ENCODE peak calls at places on chromosomes 1 and 21, in nine cellular contexts. O, M, I, N, R, A, G, Q and E are unnamed samples.

GRCh38 chr1:19306941-19307340 is 5.0 kb downstream of the AKR7A2 start:
- DNase-seq in O (no peak), M (no peak), I (no peak), N (no peak), R (no peak), A (no peak), G (no peak), Q (no peak), E (no peak)

GRCh38 chr1:62384276-62385005 is 52.4 kb upstream of the USP1 start:
- DNase-seq in O (no peak), M (peak; percentile 26), I (peak; percentile 94), N (no peak), R (peak; percentile 76), A (no peak), G (peak; percentile 75), Q (peak; percentile 39), E (peak; percentile 26)

GRCh38 chr1:247905899-247906503 is 10.6 kb downstream of the OR2W3 start:
- DNase-seq in O (no peak), M (no peak), I (no peak), N (no peak), R (no peak), A (no peak), G (no peak), Q (no peak), E (no peak)

GRCh38 chr1:145845144-145845513 is 301 bp upstream of the NUDT17 start:
- DNase-seq in O (no peak), M (no peak), I (no peak), N (no peak), R (no peak), A (no peak), G (no peak), Q (no peak), E (no peak)

GRCh38 chr1:155277896-155278688 is 829 bp downstream of the HCN3 start:
- DNase-seq in O (peak; percentile 75), M (peak; percentile 98), I (peak; percentile 23), N (peak; percentile 98), R (no peak), A (peak; percentile 59), G (no peak), Q (peak; percentile 83), E (peak; percentile 51)

GRCh38 chr1:222539951-222540597 is 7.8 kb downstream of the HHIPL2 start:
- DNase-seq in O (no peak), M (no peak), I (no peak), N (no peak), R (no peak), A (no peak), G (no peak), Q (no peak), E (no peak)

GRCh38 chr1:187374742-187375141 is 546.0 kb downstream of the PLA2G4A start:
- DNase-seq in O (no peak), M (no peak), I (no peak), N (peak; percentile 87), R (no peak), A (no peak), G (no peak), Q (no peak), E (no peak)

GRCh38 chr1:227782226-227782625 is 33.2 kb upstream of the PRSS38 start:
- DNase-seq in O (no peak), M (no peak), I (no peak), N (no peak), R (no peak), A (peak; percentile 25), G (no peak), Q (peak; percentile 17), E (no peak)

GRCh38 chr1:177118901-177119300 is 45.6 kb downstream of the ASTN1 start:
- DNase-seq in O (no peak), M (no peak), I (no peak), N (no peak), R (no peak), A (no peak), G (no peak), Q (no peak), E (no peak)

GRCh38 chr1:7104053-7104738 is 318.9 kb downstream of the CAMTA1 start:
- DNase-seq in O (no peak), M (no peak), I (no peak), N (peak; percentile 44), R (no peak), A (no peak), G (no peak), Q (no peak), E (no peak)

GRCh38 chr1:9687120-9687875 is 35.8 kb downstream of the PIK3CD start:
- DNase-seq in O (peak; percentile 70), M (peak; percentile 75), I (peak; percentile 42), N (peak; percentile 77), R (peak; percentile 80), A (no peak), G (no peak), Q (peak; percentile 50), E (peak; percentile 74)

GRCh38 chr1:120179420-120180348 is 3.4 kb upstream of the SEC22B start:
- DNase-seq in O (no peak), M (peak; percentile 58), I (peak; percentile 84), N (peak; percentile 69), R (peak; percentile 82), A (no peak), G (peak; percentile 10), Q (no peak), E (peak; percentile 28)

GRCh38 chr21:14736162-14736561 is 190.0 kb upstream of the SAMSN1 start:
- DNase-seq in O (no peak), M (no peak), I (no peak), N (no peak), R (no peak), A (no peak), G (no peak), Q (no peak), E (no peak)

GRCh38 chr1:81706650-81707435 is 93.9 kb upstream of the ADGRL2 start:
- DNase-seq in O (no peak), M (no peak), I (peak; percentile 67), N (no peak), R (peak; percentile 21), A (no peak), G (no peak), Q (no peak), E (peak; percentile 77)

GRCh38 chr1:204711947-204712701 is 26.6 kb upstream of the LRRN2 start:
- DNase-seq in O (no peak), M (no peak), I (no peak), N (peak; percentile 42), R (no peak), A (no peak), G (no peak), Q (no peak), E (no peak)

GRCh38 chr1:12183095-12183794 is 16.5 kb downstream of the TNFRSF1B start:
- DNase-seq in O (no peak), M (no peak), I (no peak), N (no peak), R (no peak), A (no peak), G (no peak), Q (no peak), E (no peak)
- H3K4me3 ChIP-seq in O (no peak overlapping the region), M (no peak overlapping the region), I (no peak overlapping the region), N (no peak overlapping the region), R (no peak overlapping the region), A (no peak overlapping the region), G (no peak overlapping the region), Q (no peak overlapping the region), E (no peak overlapping the region)

GRCh38 chr1:10694633-10695627 is 101.5 kb downstream of the CASZ1 start:
- DNase-seq in O (peak; percentile 73), M (peak; percentile 85), I (peak; percentile 72), N (peak; percentile 91), R (peak; percentile 35), A (peak; percentile 81), G (no peak), Q (peak; percentile 91), E (peak; percentile 86)
- H3K4me3 ChIP-seq in O (peak overlapping the region; percentile 34), M (peak overlapping the region; percentile 49), I (peak overlapping the region; percentile 31), N (peak overlapping the region; percentile 35), R (peak overlapping the region; percentile 32), A (peak overlapping the region; percentile 77), G (peak overlapping the region; percentile 38), Q (peak overlapping the region; percentile 23), E (peak overlapping the region; percentile 63)

GRCh38 chr1:66564250-66564649 is 30.3 kb downstream of the SGIP1 start:
- DNase-seq in O (no peak), M (no peak), I (peak; percentile 99), N (no peak), R (peak; percentile 98), A (no peak), G (peak; percentile 95), Q (no peak), E (peak; percentile 96)

GRCh38 chr1:66563094-66563800 is 29.3 kb downstream of the SGIP1 start:
- DNase-seq in O (no peak), M (no peak), I (peak; percentile 96), N (peak; percentile 84), R (peak; percentile 91), A (no peak), G (peak; percentile 88), Q (no peak), E (peak; percentile 58)

GRCh38 chr1:66559517-66559916 is 25.6 kb downstream of the SGIP1 start:
- DNase-seq in O (no peak), M (no peak), I (no peak), N (no peak), R (no peak), A (no peak), G (no peak), Q (no peak), E (no peak)

GRCh38 chr1:66557157-66557556 is 23.2 kb downstream of the SGIP1 start:
- DNase-seq in O (no peak), M (no peak), I (no peak), N (no peak), R (no peak), A (no peak), G (no peak), Q (no peak), E (no peak)

GRCh38 chr1:66562561-66562960 is 28.6 kb downstream of the SGIP1 start:
- DNase-seq in O (no peak), M (no peak), I (no peak), N (no peak), R (no peak), A (no peak), G (no peak), Q (no peak), E (no peak)
- H3K4me3 ChIP-seq in O (no peak overlapping the region), M (no peak overlapping the region), I (no peak overlapping the region), N (no peak overlapping the region), R (no peak overlapping the region), A (no peak overlapping the region), G (no peak overlapping the region), Q (no peak overlapping the region), E (no peak overlapping the region)

GRCh38 chr1:25804964-25805862 is 5.2 kb downstream of the SELENON start:
- DNase-seq in O (no peak), M (no peak), I (no peak), N (no peak), R (no peak), A (no peak), G (no peak), Q (no peak), E (no peak)

GRCh38 chr1:25803368-25803767 is 3.4 kb downstream of the SELENON start:
- DNase-seq in O (no peak), M (no peak), I (no peak), N (no peak), R (no peak), A (no peak), G (no peak), Q (no peak), E (no peak)

GRCh38 chr1:25800538-25801377 is 765 bp downstream of the SELENON start:
- DNase-seq in O (no peak), M (peak; percentile 68), I (no peak), N (no peak), R (no peak), A (no peak), G (no peak), Q (no peak), E (no peak)

GRCh38 chr1:25804244-25804963 is 4.4 kb downstream of the SELENON start:
- DNase-seq in O (no peak), M (no peak), I (peak; percentile 33), N (no peak), R (no peak), A (no peak), G (no peak), Q (no peak), E (no peak)

GRCh38 chr1:25802915-25803314 is 2.9 kb downstream of the SELENON start:
- DNase-seq in O (no peak), M (no peak), I (no peak), N (no peak), R (no peak), A (no peak), G (no peak), Q (no peak), E (no peak)
- H3K4me3 ChIP-seq in O (no peak overlapping the region), M (no peak overlapping the region), I (no peak overlapping the region), N (no peak overlapping the region), R (no peak overlapping the region), A (no peak overlapping the region), G (no peak overlapping the region), Q (no peak overlapping the region), E (no peak overlapping the region)